ENCODE peak calls at places on chromosomes 1 and 21, in nine cellular contexts. R, Z, U, T, W, Q, Y, O and B are unnamed samples.

GRCh38 chr1:235858784-235859183 is 7.9 kb downstream of the LYST start:
- DNase-seq in O (no peak), Q (no peak), U (no peak), W (no peak), T (no peak), Y (no peak), R (no peak), Z (no peak), B (no peak)

GRCh38 chr1:213658508-213658907 is 329.3 kb upstream of the PROX1 start:
- DNase-seq in R (no peak), U (no peak), Y (no peak), Z (no peak), Q (no peak), O (no peak), W (no peak), T (no peak), B (no peak)

GRCh38 chr1:162632234-162632666 is at the start of gene DDR2:
- DNase-seq in T (no peak), Z (no peak), R (peak), Y (peak), W (no peak), U (peak), O (peak), Q (no peak), B (peak)

GRCh38 chr1:178055093-178055492 is 38.8 kb upstream of the RASAL2 start:
- DNase-seq in O (peak), Q (peak), W (peak), T (peak), Y (no peak), R (no peak), U (no peak), Z (peak), B (peak)

GRCh38 chr1:10760566-10761502 is 35.6 kb downstream of the CASZ1 start:
- DNase-seq in Y (no peak), T (no peak), O (no peak), Z (no peak), U (no peak), Q (no peak), W (no peak), R (no peak), B (no peak)

GRCh38 chr1:224700915-224701531 is 84.9 kb downstream of the CNIH3 start:
- DNase-seq in O (peak), Q (peak), Y (peak), R (no peak), Z (no peak), U (no peak), W (peak), T (no peak), B (peak)

GRCh38 chr1:69700770-69701169 is 133.0 kb downstream of the LRRC7 start:
- DNase-seq in O (peak), T (no peak), Y (peak), Z (no peak), U (no peak), W (peak), R (no peak), Q (peak), B (peak)

GRCh38 chr1:94326329-94326728 is 88.9 kb upstream of the ARHGAP29 start:
- DNase-seq in Z (no peak), Y (no peak), T (no peak), R (no peak), W (no peak), O (no peak), U (no peak), Q (no peak), B (no peak)

GRCh38 chr1:160539896-160540858 is 17.1 kb upstream of the SLAMF6 start:
- DNase-seq in U (no peak), T (peak), R (no peak), Z (no peak), Y (no peak), O (peak), Q (no peak), W (peak), B (no peak)

GRCh38 chr1:1462318-1462966 is 9.1 kb upstream of the ATAD3B start:
- DNase-seq in R (no peak), O (peak), W (no peak), Q (no peak), T (no peak), Y (no peak), Z (peak), U (no peak), B (no peak)

GRCh38 chr21:35748683-35749314 is 311.5 kb downstream of the SETD4 start:
- DNase-seq in O (no peak), R (no peak), Y (no peak), Q (no peak), W (peak), T (no peak), Z (no peak), U (no peak), B (no peak)

GRCh38 chr1:200376521-200376920 is 33.3 kb downstream of the ZNF281 start:
- DNase-seq in Y (no peak), O (no peak), W (no peak), R (no peak), T (no peak), Z (no peak), U (no peak), Q (no peak), B (peak)

GRCh38 chr1:169588785-169589485 is 2.7 kb upstream of the F5 start:
- DNase-seq in R (no peak), Q (no peak), O (no peak), Y (no peak), U (no peak), Z (no peak), T (no peak), W (no peak), B (peak)

GRCh38 chr1:154558610-154559495 is at the start of gene UBE2Q1:
- DNase-seq in Z (peak), W (peak), T (peak), R (peak), Q (peak), Y (peak), O (peak), U (peak), B (peak)

GRCh38 chr1:2275796-2276536 is 47.8 kb downstream of the SKI start:
- DNase-seq in R (no peak), Z (no peak), W (peak), T (no peak), Q (no peak), O (peak), U (no peak), Y (peak), B (no peak)

GRCh38 chr21:44300262-44300959 is 558 bp downstream of the PFKL start:
- DNase-seq in W (peak), Y (peak), U (peak), Z (peak), O (peak), Q (peak), R (peak), T (peak), B (peak)

GRCh38 chr21:33266050-33266783 is at the start of gene IL10RB:
- DNase-seq in R (peak), Y (peak), Q (peak), O (peak), W (peak), Z (peak), T (peak), U (peak), B (peak)

GRCh38 chr1:115906627-115907026 is 65.7 kb upstream of the NHLH2 start:
- DNase-seq in Y (no peak), R (no peak), U (no peak), Z (peak), T (no peak), O (no peak), W (no peak), Q (no peak), B (no peak)

GRCh38 chr1:150156868-150157603 is 7.3 kb downstream of the PLEKHO1 start:
- DNase-seq in O (no peak), U (peak), R (no peak), Y (no peak), Z (no peak), Q (no peak), T (no peak), W (no peak), B (no peak)

GRCh38 chr1:32398401-32398800 is 4.2 kb upstream of the BSDC1 start:
- DNase-seq in Y (peak), U (peak), T (no peak), Q (no peak), W (no peak), R (no peak), Z (no peak), O (no peak), B (no peak)

GRCh38 chr1:157739229-157739901 is 37.6 kb downstream of the FCRL2 start:
- DNase-seq in U (no peak), Z (no peak), W (no peak), T (no peak), O (no peak), Q (no peak), Y (no peak), R (no peak), B (no peak)

GRCh38 chr1:58585591-58586151 is 8.6 kb upstream of the TACSTD2 start:
- DNase-seq in R (no peak), Z (no peak), T (no peak), Y (peak), Q (no peak), O (peak), W (no peak), U (no peak), B (peak)

GRCh38 chr1:170661646-170662411 is 2.1 kb upstream of the PRRX1 start:
- DNase-seq in Y (peak), R (no peak), T (no peak), Z (no peak), U (no peak), Q (peak), O (peak), W (no peak), B (peak)

GRCh38 chr1:234368320-234369032 is 4.8 kb upstream of the COA6 start:
- DNase-seq in W (peak), Y (no peak), Z (no peak), T (no peak), U (no peak), Q (no peak), R (no peak), O (no peak), B (no peak)

GRCh38 chr1:150235436-150235851 is 468 bp downstream of the ANP32E start:
- DNase-seq in R (peak), O (no peak), T (no peak), Z (peak), U (peak), Y (peak), Q (peak), W (peak), B (peak)

GRCh38 chr21:27260728-27261127 is 293.8 kb upstream of the ADAMTS5 start:
- DNase-seq in U (no peak), Y (no peak), O (no peak), Q (no peak), R (no peak), W (no peak), T (no peak), Z (no peak), B (no peak)

GRCh38 chr1:103180660-103181059 is 72.3 kb upstream of the COL11A1 start:
- DNase-seq in O (peak), W (no peak), R (no peak), U (no peak), Z (no peak), Q (no peak), Y (peak), T (no peak), B (no peak)

GRCh38 chr1:222928212-222928611 is 113.4 kb downstream of the DISP1 start:
- DNase-seq in Z (no peak), T (peak), O (peak), Q (peak), R (no peak), Y (peak), W (peak), U (no peak), B (no peak)

GRCh38 chr1:203556047-203556851 is 62.3 kb downstream of the OPTC start:
- DNase-seq in U (peak), Q (peak), Z (no peak), R (no peak), W (no peak), T (peak), O (peak), Y (peak), B (no peak)

GRCh38 chr1:23788695-23789094 is 2.2 kb upstream of the LYPLA2 start:
- DNase-seq in Y (no peak), Q (no peak), U (no peak), R (no peak), Z (no peak), O (no peak), W (no peak), T (no peak), B (no peak)

GRCh38 chr1:154714638-154715037 is 106.7 kb upstream of the ADAR start:
- DNase-seq in O (peak), Z (peak), Q (peak), U (no peak), R (no peak), Y (peak), T (no peak), W (peak), B (peak)

GRCh38 chr21:43692949-43693348 is 26.0 kb upstream of the PDXK start:
- DNase-seq in W (no peak), Y (no peak), R (no peak), U (no peak), Z (no peak), T (no peak), O (no peak), Q (no peak), B (no peak)

GRCh38 chr1:204205486-204205885 is 8.3 kb downstream of the GOLT1A start:
- DNase-seq in Q (no peak), W (no peak), Y (no peak), Z (no peak), R (no peak), T (no peak), O (no peak), U (no peak), B (no peak)

GRCh38 chr21:32411366-32412161 is 942 bp upstream of the EVA1C start:
- DNase-seq in R (peak), Y (peak), U (peak), O (peak), W (no peak), Q (peak), T (peak), Z (no peak), B (peak)

GRCh38 chr1:230328342-230329015 is 97.7 kb downstream of the PGBD5 start:
- DNase-seq in T (no peak), Q (no peak), Z (peak), O (no peak), Y (no peak), U (no peak), R (no peak), W (no peak), B (peak)

GRCh38 chr1:180524915-180525695 is 22.7 kb upstream of the ACBD6 start:
- DNase-seq in O (no peak), U (no peak), Y (no peak), Z (no peak), T (no peak), W (no peak), Q (no peak), R (no peak), B (peak)

GRCh38 chr1:229124471-229125198 is 146.3 kb upstream of the RAB4A start:
- DNase-seq in O (no peak), U (no peak), R (no peak), W (no peak), T (peak), Y (no peak), Z (no peak), Q (no peak), B (no peak)

GRCh38 chr1:156126043-156126700 is 11.7 kb downstream of the LMNA start:
- DNase-seq in T (peak), Q (peak), W (peak), Y (peak), Z (peak), U (peak), O (peak), R (peak), B (peak)

GRCh38 chr1:173478099-173478555 is 992 bp downstream of the PRDX6 start:
- DNase-seq in T (peak), W (peak), U (no peak), Y (peak), Z (peak), Q (no peak), R (no peak), O (peak), B (peak)

GRCh38 chr21:37564341-37564923 is 197.9 kb downstream of the DYRK1A start:
- DNase-seq in Y (peak), Q (peak), R (peak), Z (peak), T (no peak), U (peak), W (peak), O (peak), B (peak)

GRCh38 chr21:37561941-37562919 is 195.7 kb downstream of the DYRK1A start:
- DNase-seq in Y (no peak), T (no peak), Z (no peak), R (no peak), U (no peak), W (no peak), Q (no peak), O (no peak), B (no peak)

GRCh38 chr21:37564924-37565529 is 198.5 kb downstream of the DYRK1A start:
- DNase-seq in U (no peak), Y (peak), Z (no peak), T (no peak), W (peak), O (no peak), Q (no peak), R (no peak), B (no peak)

GRCh38 chr21:37562920-37563640 is 196.5 kb downstream of the DYRK1A start:
- DNase-seq in Z (no peak), Y (no peak), U (no peak), R (no peak), O (no peak), Q (no peak), T (peak), W (no peak), B (no peak)

DNA sequence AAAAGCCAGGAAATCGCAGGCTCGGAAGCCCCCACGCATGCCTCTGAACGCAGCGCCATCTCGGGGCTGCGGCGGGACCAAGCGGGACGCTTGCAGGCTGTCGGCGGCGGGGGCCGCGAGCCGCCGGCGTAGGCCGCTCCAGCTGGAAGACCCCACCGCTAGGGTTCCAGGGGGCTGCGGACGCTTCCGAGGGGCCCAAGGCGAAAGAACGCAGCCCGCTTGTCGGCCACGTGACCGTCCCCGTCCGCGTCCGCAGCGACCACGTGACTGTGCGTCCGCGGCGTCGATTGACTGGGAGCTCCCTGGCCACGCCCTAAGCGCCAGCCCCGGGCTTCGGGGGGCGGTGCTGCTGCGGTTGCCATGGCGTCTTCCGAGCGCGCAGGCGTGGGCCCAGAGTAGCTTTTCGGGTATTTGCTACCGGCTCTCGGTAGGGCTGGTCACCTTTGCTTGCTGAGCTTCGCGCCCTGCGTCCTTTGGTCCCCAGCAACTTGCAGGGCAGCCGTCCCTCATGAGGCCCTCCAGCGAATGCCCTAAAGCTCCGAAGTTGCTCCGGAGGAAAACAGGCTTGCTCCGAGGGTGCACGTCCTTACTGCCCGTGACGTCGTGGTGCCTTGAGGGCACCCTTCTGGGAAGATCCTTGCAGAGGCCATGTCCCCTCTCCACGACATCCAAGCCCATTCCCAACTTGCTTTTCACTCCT is 197.2 kb downstream of the DYRK1A start:
- DNase-seq in W (peak), U (peak), R (peak), Z (peak), T (peak), Q (peak), O (peak), Y (peak), B (peak)
- TF ChIP-seq CTCF in W (peak), U (peak), R (peak), Z (peak), T (no peak), Q (peak), O (peak), Y (peak), B (peak)

GRCh38 chr1:52901384-52901783 is 20.2 kb downstream of the ECHDC2 start:
- DNase-seq in W (no peak), O (no peak), U (no peak), R (no peak), Y (no peak), Q (no peak), T (no peak), Z (no peak), B (no peak)
- TF ChIP-seq CTCF in W (no peak), O (no peak), U (no peak), R (no peak), Y (peak), Q (no peak), T (no peak), Z (no peak), B (no peak)

DNA sequence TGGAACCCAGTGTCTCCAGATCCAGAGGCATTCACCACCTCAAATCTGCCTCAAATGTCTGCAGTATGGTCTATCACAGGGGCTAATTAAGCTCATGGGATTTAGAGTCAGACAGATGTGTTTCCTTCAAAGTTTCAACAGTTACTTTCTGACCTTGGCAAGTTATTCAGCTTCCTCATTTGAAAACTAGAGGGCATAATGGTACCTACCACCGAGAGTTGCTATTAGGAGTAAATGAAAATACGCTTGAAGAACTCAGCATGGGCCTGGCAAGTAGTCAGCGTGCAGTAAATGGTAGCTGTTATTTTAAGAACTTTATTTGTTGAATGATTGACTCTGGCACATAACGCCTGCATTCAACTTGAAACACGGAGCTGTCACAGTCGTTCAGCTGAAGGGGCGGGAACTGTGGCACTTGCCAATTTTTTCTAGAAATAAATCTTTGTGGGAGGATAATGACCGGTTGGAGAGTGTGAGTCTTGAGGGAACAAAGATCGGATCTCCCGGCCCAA is 1.2 kb upstream of the CAP1 start:
- DNase-seq in O (peak), Y (peak), T (no peak), R (no peak), Z (no peak), U (no peak), W (peak), Q (no peak), B (no peak)
- TF ChIP-seq CTCF in O (no peak), Y (peak), T (no peak), R (no peak), Z (no peak), U (no peak), W (no peak), Q (no peak), B (no peak)

GRCh38 chr1:109954180-109954579 is 30.4 kb upstream of the AHCYL1 start:
- DNase-seq in Y (no peak), U (no peak), W (no peak), Z (no peak), O (peak), T (no peak), R (no peak), Q (no peak), B (no peak)

GRCh38 chr1:109959632-109959973 is 25.0 kb upstream of the AHCYL1 start:
- DNase-seq in U (no peak), Q (no peak), O (no peak), Z (no peak), W (no peak), R (no peak), Y (no peak), T (no peak), B (no peak)

GRCh38 chr1:109963864-109964263 is 20.7 kb upstream of the AHCYL1 start:
- DNase-seq in T (no peak), W (no peak), R (no peak), O (peak), U (no peak), Y (peak), Z (no peak), Q (no peak), B (peak)

GRCh38 chr1:109960745-109961094 is 23.8 kb upstream of the AHCYL1 start:
- DNase-seq in O (no peak), U (no peak), Y (no peak), Q (no peak), Z (no peak), W (no peak), R (no peak), T (no peak), B (no peak)

DNA sequence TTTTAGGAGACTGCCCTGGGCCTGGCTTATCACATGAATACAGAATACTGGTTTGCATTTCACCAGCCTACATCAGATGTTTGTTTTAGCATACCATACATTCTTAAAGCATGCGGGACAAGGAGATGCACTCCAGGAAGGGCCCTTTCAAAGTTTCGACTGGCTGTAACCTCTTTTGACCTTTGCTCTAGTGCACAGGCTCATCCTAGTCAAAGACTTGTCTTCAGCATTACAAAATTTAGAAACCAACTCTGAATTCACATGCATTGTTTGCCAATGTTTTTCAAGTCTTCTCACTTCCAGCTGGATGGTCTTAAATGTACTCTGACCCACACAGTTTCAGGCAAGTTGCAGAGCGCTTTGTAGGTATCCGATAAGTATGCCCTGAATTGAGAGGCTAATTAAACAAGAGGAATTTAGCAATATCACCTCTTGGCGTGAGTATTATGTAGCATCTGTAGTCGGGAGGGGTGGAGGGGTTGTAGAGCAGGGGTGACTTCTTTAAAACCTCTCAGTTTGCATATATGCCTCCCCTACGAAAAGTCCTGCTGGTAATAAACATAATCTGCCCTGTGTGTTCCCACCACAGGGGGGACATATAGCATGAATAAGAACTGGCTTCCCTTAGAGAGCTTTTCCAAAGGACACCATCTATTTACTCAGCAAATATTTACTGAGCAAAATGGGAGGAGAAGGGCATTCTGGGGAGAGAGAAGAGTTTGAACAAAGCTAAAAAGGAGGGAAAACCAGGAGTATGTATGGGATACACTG is 24.4 kb upstream of the AHCYL1 start:
- DNase-seq in Y (peak), O (peak), T (no peak), U (no peak), R (no peak), W (no peak), Q (no peak), Z (peak), B (peak)
- TF ChIP-seq CTCF in Y (peak), O (no peak), T (no peak), U (no peak), R (no peak), W (no peak), Q (no peak), Z (no peak), B (no peak)